ENCODE peak calls at places on chromosomes 7 and 10, in four cellular contexts. M is lower lobe of right lung, F is H54, I is HL-60. N is an unnamed sample.

GRCh38 chr7:1638113-1638726 is 31.9 kb upstream of the ELFN1 start:
- DNase-seq in I (no peak), F (no peak), M (peak), N (no peak)

GRCh38 chr10:71726673-71727428 is 7.3 kb upstream of the C10orf105 start:
- DNase-seq in F (no peak), I (no peak), M (no peak), N (no peak)

GRCh38 chr10:92702301-92702916 is 12.7 kb downstream of the HHEX start:
- DNase-seq in I (no peak), F (no peak), M (no peak), N (no peak)

GRCh38 chr7:28618383-28618782 is 206.1 kb downstream of the CREB5 start:
- DNase-seq in F (no peak), M (no peak), I (no peak), N (no peak)

GRCh38 chr7:101804642-101805401 is 12.6 kb upstream of the CUX1 start:
- DNase-seq in M (no peak), I (no peak), F (no peak), N (no peak)

GRCh38 chr7:37028909-37029440 is 304.7 kb upstream of the AOAH start:
- DNase-seq in I (no peak), M (no peak), F (no peak), N (no peak)

GRCh38 chr7:92446869-92447238 is 428 bp upstream of the GATAD1 start:
- DNase-seq in I (no peak), M (peak), F (no peak), N (no peak)

GRCh38 chr7:538764-539685 is 19.4 kb upstream of the PDGFA start:
- DNase-seq in I (no peak), F (no peak), M (peak), N (no peak)